ENCODE peak calls at places on chromosome 20, in seven cellular contexts. W is neuronal stem cell, H is IMR-90, P is mesenchymal stem cell, F is trophoblast cell, V is mesendoderm, T is H1. B is an unnamed sample.
A peak's percentile ranks its signal among the peaks of the same experiment; 100 is the strongest.

GRCh38 chr20:40849456-40849855 is 160.4 kb upstream of the MAFB start:
- DNase-seq in V (no peak), H (no peak), P (no peak), F (no peak), W (no peak), T (no peak), B (no peak)

GRCh38 chr20:61958773-61959172 is 106.9 kb downstream of the TAF4 start:
- DNase-seq in W (no peak), F (no peak), V (no peak), P (no peak), H (no peak), T (peak; percentile 33), B (no peak)

GRCh38 chr20:4109587-4109986 is 94.2 kb upstream of the RNF24 start:
- DNase-seq in W (no peak), P (no peak), F (no peak), T (no peak), V (no peak), H (no peak), B (no peak)

GRCh38 chr20:2619961-2620595 is 32.4 kb upstream of the NOP56 start:
- DNase-seq in T (no peak), F (no peak), P (peak; percentile 20), H (peak; percentile 15), W (no peak), V (no peak), B (no peak)

GRCh38 chr20:51505566-51505965 is 37.0 kb downstream of the NFATC2 start:
- DNase-seq in P (no peak), H (no peak), V (no peak), W (no peak), F (no peak), T (no peak), B (no peak)

GRCh38 chr20:54368578-54368977 is 106.8 kb upstream of the DOK5 start:
- DNase-seq in W (no peak), F (no peak), T (no peak), V (peak; percentile 54), H (no peak), P (no peak), B (no peak)

GRCh38 chr20:12627485-12627884 is 381.3 kb upstream of the SPTLC3 start:
- DNase-seq in W (no peak), H (no peak), P (peak; percentile 64), F (no peak), T (no peak), V (no peak), B (no peak)

GRCh38 chr20:13426870-13427269 is 205.8 kb downstream of the ISM1 start:
- DNase-seq in V (no peak), F (peak; percentile 20), W (no peak), P (no peak), H (no peak), T (no peak), B (no peak)

GRCh38 chr20:41476446-41476845 is 109.8 kb upstream of the EMILIN3 start:
- DNase-seq in W (no peak), P (no peak), T (no peak), F (no peak), H (no peak), V (no peak), B (no peak)

GRCh38 chr20:44142416-44142815 is 44.6 kb downstream of the JPH2 start:
- DNase-seq in P (no peak), F (no peak), T (no peak), W (no peak), H (peak; percentile 50), V (no peak), B (no peak)

GRCh38 chr20:38941726-38942389 is 15.6 kb downstream of the FAM83D start:
- DNase-seq in H (no peak), T (no peak), P (no peak), V (no peak), F (no peak), W (no peak), B (no peak)

GRCh38 chr20:3908667-3909066 is 19.5 kb downstream of the PANK2 start:
- DNase-seq in W (no peak), F (no peak), H (no peak), P (no peak), T (no peak), V (no peak), B (no peak)

GRCh38 chr20:31644701-31645100 is 7.0 kb downstream of the COX4I2 start:
- DNase-seq in T (no peak), V (no peak), P (no peak), F (no peak), W (no peak), H (no peak), B (no peak)

GRCh38 chr20:62011403-62011791 is 54.3 kb downstream of the TAF4 start:
- DNase-seq in H (no peak), P (no peak), T (no peak), F (no peak), W (no peak), V (no peak), B (no peak)

GRCh38 chr20:41627001-41627400 is 8.8 kb upstream of the CHD6 start:
- DNase-seq in F (no peak), V (no peak), T (no peak), W (no peak), H (no peak), P (no peak), B (no peak)

GRCh38 chr20:17061721-17062120 is 165.1 kb upstream of the PCSK2 start:
- DNase-seq in H (no peak), V (peak; percentile 80), T (no peak), W (no peak), P (no peak), F (no peak), B (no peak)

GRCh38 chr20:36101201-36101600 is 53.3 kb upstream of the EPB41L1 start:
- DNase-seq in V (no peak), F (no peak), W (no peak), P (no peak), T (no peak), H (no peak), B (no peak)

GRCh38 chr20:35005463-35005961 is 49.8 kb downstream of the MYH7B start:
- DNase-seq in T (no peak), W (no peak), P (no peak), V (no peak), H (no peak), F (no peak), B (no peak)

GRCh38 chr20:32476684-32477593 is 108.2 kb downstream of the NOL4L start:
- DNase-seq in W (no peak), T (no peak), F (no peak), H (no peak), V (no peak), P (no peak), B (no peak)

GRCh38 chr20:15556869-15557268 is 1016.4 kb downstream of the KIF16B start:
- DNase-seq in H (no peak), P (peak; percentile 2), W (no peak), T (no peak), F (no peak), V (no peak), B (no peak)

GRCh38 chr20:34301587-34302311 is 1.4 kb downstream of the AHCY start:
- DNase-seq in H (no peak), W (no peak), V (no peak), F (no peak), T (no peak), P (no peak), B (no peak)

GRCh38 chr20:39338977-39339376 is 376.8 kb downstream of the DHX35 start:
- DNase-seq in F (no peak), T (no peak), V (peak; percentile 1), P (no peak), W (no peak), H (no peak), B (no peak)

GRCh38 chr20:24745206-24745605 is 203.9 kb upstream of the CST7 start:
- DNase-seq in W (no peak), F (no peak), T (no peak), P (no peak), V (no peak), H (no peak), B (peak; percentile 8)

DNA sequence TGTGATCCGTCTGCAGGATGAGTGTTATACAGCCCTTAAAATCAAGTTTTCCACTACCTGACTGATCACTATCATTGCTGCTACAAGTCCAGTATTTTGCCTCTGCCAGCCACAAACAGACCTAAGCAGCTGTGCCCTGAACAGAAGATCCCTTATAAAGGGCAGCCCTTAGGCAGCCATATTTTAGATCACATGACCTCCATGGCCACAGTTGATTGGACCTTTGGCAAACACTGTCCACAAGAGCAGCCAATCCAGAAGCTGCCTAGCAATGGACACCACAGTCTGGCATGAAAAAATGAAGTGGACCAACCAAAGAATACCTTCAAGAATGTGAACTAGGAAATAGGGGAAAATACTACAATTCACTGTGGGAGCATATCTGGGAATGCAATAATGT is 50.8 kb downstream of the MC3R start:
- DNase-seq in W (no peak), V (no peak), H (no peak), P (no peak), F (no peak), T (no peak), B (no peak)
- H2BK5ac ChIP-seq in W (no peak overlapping the region), V (no peak overlapping the region), H (no peak overlapping the region), P (no peak overlapping the region), F (no peak overlapping the region), T (no peak overlapping the region), B (no peak overlapping the region)

DNA sequence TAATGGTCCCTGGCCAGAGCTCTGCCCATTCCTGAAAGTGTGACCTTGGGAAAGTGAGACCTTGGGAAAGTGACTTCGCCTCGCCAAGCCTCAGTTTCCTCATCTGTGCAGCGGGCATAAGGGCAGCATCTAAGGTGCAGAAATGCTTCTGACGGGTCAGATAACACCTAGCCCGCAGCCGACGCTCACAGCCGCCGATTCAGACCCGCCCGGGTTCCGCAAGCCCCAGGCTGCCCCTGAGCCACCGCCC is 486 bp downstream of the FKBP1A start:
- DNase-seq in P (no peak), F (peak; percentile 49), T (no peak), V (no peak), H (no peak), W (no peak), B (no peak)
- H2BK5ac ChIP-seq in P (no peak overlapping the region), F (peak overlapping the region; percentile 50), T (no peak overlapping the region), V (no peak overlapping the region), H (peak overlapping the region; percentile 74), W (no peak overlapping the region), B (no peak overlapping the region)

GRCh38 chr20:22701679-22702308 is 117.4 kb upstream of the FOXA2 start:
- DNase-seq in V (no peak), P (no peak), W (no peak), F (no peak), H (no peak), T (no peak), B (no peak)
- H2BK5ac ChIP-seq in V (no peak overlapping the region), P (no peak overlapping the region), W (no peak overlapping the region), F (no peak overlapping the region), H (no peak overlapping the region), T (no peak overlapping the region), B (no peak overlapping the region)

GRCh38 chr20:7415427-7415826 is 524.8 kb downstream of the HAO1 start:
- DNase-seq in H (no peak), P (no peak), F (no peak), T (no peak), V (no peak), W (no peak), B (no peak)

GRCh38 chr20:7416382-7416781 is 523.9 kb downstream of the HAO1 start:
- DNase-seq in V (no peak), T (no peak), W (no peak), H (no peak), P (no peak), F (no peak), B (no peak)

GRCh38 chr20:7406671-7407070 is 533.6 kb downstream of the HAO1 start:
- DNase-seq in W (no peak), F (no peak), T (no peak), H (no peak), P (no peak), V (no peak), B (no peak)

GRCh38 chr20:7410150-7410549 is 530.1 kb downstream of the HAO1 start:
- DNase-seq in F (no peak), V (no peak), T (no peak), H (no peak), P (no peak), W (no peak), B (no peak)

GRCh38 chr20:7411075-7411474 is 529.2 kb downstream of the HAO1 start:
- DNase-seq in H (no peak), F (no peak), W (no peak), V (peak; percentile 11), T (no peak), P (no peak), B (no peak)
- H2BK5ac ChIP-seq in H (no peak overlapping the region), F (no peak overlapping the region), W (no peak overlapping the region), V (no peak overlapping the region), T (no peak overlapping the region), P (no peak overlapping the region), B (no peak overlapping the region)